ENCODE peak calls at places on chromosomes 1 and 21, in eight cellular contexts. R, H, Z, S, D, L, I and O are unnamed samples.

GRCh38 chr1:207454046-207454964 is at the start of gene CR2:
- DNase-seq in R (peak), H (peak), Z (peak), S (no peak), D (no peak), L (no peak), I (peak), O (peak)

GRCh38 chr21:17250651-17251294 is 262.1 kb upstream of the CXADR start:
- DNase-seq in R (no peak), H (no peak), Z (no peak), S (no peak), D (no peak), L (no peak), I (no peak), O (no peak)

GRCh38 chr1:223478606-223479005 is 85.4 kb downstream of the CCDC185 start:
- DNase-seq in R (no peak), H (no peak), Z (no peak), S (no peak), D (no peak), L (no peak), I (no peak), O (no peak)

GRCh38 chr1:33181038-33181861 is 593 bp downstream of the TRIM62 start:
- DNase-seq in R (peak), H (peak), Z (peak), S (no peak), D (no peak), L (no peak), I (peak), O (peak)

GRCh38 chr1:58773406-58773840 is 10.4 kb downstream of the JUN start:
- DNase-seq in R (peak), H (peak), Z (no peak), S (no peak), D (no peak), L (no peak), I (no peak), O (no peak)

GRCh38 chr1:218659911-218660677 is 315.0 kb downstream of the TGFB2 start:
- DNase-seq in R (peak), H (no peak), Z (no peak), S (peak), D (no peak), L (no peak), I (no peak), O (no peak)

GRCh38 chr1:26164036-26164927 is 4.5 kb downstream of the C1orf232 start:
- DNase-seq in R (peak), H (no peak), Z (peak), S (no peak), D (peak), L (no peak), I (peak), O (peak)

GRCh38 chr1:181010789-181011188 is 11.9 kb downstream of the STX6 start:
- DNase-seq in R (no peak), H (no peak), Z (no peak), S (no peak), D (no peak), L (no peak), I (no peak), O (no peak)

GRCh38 chr1:34356862-34357261 is 180.2 kb downstream of the C1orf94 start:
- DNase-seq in R (no peak), H (no peak), Z (no peak), S (no peak), D (no peak), L (no peak), I (no peak), O (no peak)

GRCh38 chr1:72241397-72241796 is 40.9 kb downstream of the NEGR1 start:
- DNase-seq in R (no peak), H (no peak), Z (no peak), S (no peak), D (no peak), L (no peak), I (no peak), O (no peak)

GRCh38 chr1:66143661-66144060 is 351.0 kb downstream of the PDE4B start:
- DNase-seq in R (no peak), H (no peak), Z (no peak), S (no peak), D (no peak), L (no peak), I (no peak), O (no peak)

GRCh38 chr1:204338359-204338758 is 21.4 kb downstream of the PLEKHA6 start:
- DNase-seq in R (no peak), H (no peak), Z (no peak), S (no peak), D (no peak), L (no peak), I (no peak), O (no peak)

GRCh38 chr1:183096889-183097288 is 73.7 kb downstream of the LAMC1 start:
- DNase-seq in R (peak), H (no peak), Z (no peak), S (no peak), D (no peak), L (no peak), I (no peak), O (no peak)

GRCh38 chr1:100924991-100925390 is 29.1 kb downstream of the SLC30A7 start:
- DNase-seq in R (no peak), H (no peak), Z (no peak), S (no peak), D (no peak), L (no peak), I (no peak), O (no peak)